ENCODE peak calls at places on chromosomes 3 and 15, in six cellular contexts. A is fibroblast of pulmonary artery; O is nucleus accumbens; C is activated naive CD8-positive, alpha-beta T cell treated with anti-CD3 and anti-CD28 coated beads for 36 hours; I is effector CD4-positive, alpha-beta T cell; W is Calu3. E is an unnamed sample.

GRCh38 chr3:192685801-192686200 is 41.5 kb downstream of the FGF12 start:
- DNase-seq in A (no peak), O (no peak), C (no peak), I (no peak), W (no peak), E (no peak)

GRCh38 chr15:69031013-69032001 is 16.8 kb downstream of the NOX5 start:
- DNase-seq in A (peak), O (no peak), C (peak), I (no peak), W (peak), E (peak)

GRCh38 chr3:117036259-117036799 is 326.8 kb downstream of the TUSC7 start:
- DNase-seq in A (peak), O (peak), C (no peak), I (no peak), W (no peak), E (no peak)

GRCh38 chr3:52262447-52262846 is 16.0 kb downstream of the WDR82 start:
- DNase-seq in A (no peak), O (no peak), C (no peak), I (no peak), W (no peak), E (no peak)

GRCh38 chr3:11690863-11691833 is 47.4 kb upstream of the VGLL4 start:
- DNase-seq in A (peak), O (no peak), C (no peak), I (no peak), W (no peak), E (peak)

GRCh38 chr3:32401541-32402052 is 9.9 kb downstream of the CMTM7 start:
- DNase-seq in A (peak), O (peak), C (peak), I (peak), W (peak), E (peak)

GRCh38 chr3:150300376-150300775 is 107.7 kb upstream of the TSC22D2 start:
- DNase-seq in A (peak), O (no peak), C (no peak), I (no peak), W (no peak), E (no peak)

GRCh38 chr15:63218114-63218808 is 28.9 kb downstream of the RAB8B start:
- DNase-seq in A (peak), O (no peak), C (no peak), I (no peak), W (peak), E (peak)

GRCh38 chr3:5505163-5505562 is 317.7 kb downstream of the EDEM1 start:
- DNase-seq in A (no peak), O (no peak), C (no peak), I (no peak), W (no peak), E (no peak)

GRCh38 chr3:38469852-38470251 is 16.2 kb downstream of the ACVR2B start:
- DNase-seq in A (no peak), O (no peak), C (no peak), I (no peak), W (no peak), E (no peak)

GRCh38 chr3:169389925-169390253 is 273.6 kb downstream of the MECOM start:
- DNase-seq in A (no peak), O (no peak), C (no peak), I (no peak), W (peak), E (no peak)

GRCh38 chr3:72520690-72521308 is 327.4 kb downstream of the SHQ1 start:
- DNase-seq in A (no peak), O (no peak), C (peak), I (no peak), W (peak), E (peak)